ENCODE peak calls at places on chromosomes 1 and 21, in nine cellular contexts. H is SK-N-SH; Q is nucleus accumbens; M is NB4; O is spleen; P is ureter; N is WTC11; W is COR-L47; U is stimulated activated CD8-positive, alpha-beta memory T cell treated with anti-CD3 and anti-CD28 coated beads, Interleukin-12 subunit alpha, Interleukin-12 subunit beta, amount 100 ng/mL, for 4 hours. F is an unnamed sample.

GRCh38 chr1:206982216-206982615 is 12.0 kb upstream of the FCAMR start:
- DNase-seq in O (no peak), M (peak; percentile 59), P (peak; percentile 60), U (peak; percentile 33), W (peak; percentile 52), Q (peak; percentile 47), H (peak; percentile 58), N (peak; percentile 59), F (peak; percentile 11)

GRCh38 chr1:171784779-171785178 is 3.3 kb downstream of the METTL13 start:
- DNase-seq in Q (no peak), M (no peak), N (no peak), H (no peak), U (no peak), P (no peak), O (no peak), W (no peak), F (no peak)

GRCh38 chr1:112990271-112990670 is 34.3 kb upstream of the SLC16A1 start:
- DNase-seq in P (no peak), M (no peak), N (no peak), Q (no peak), O (no peak), U (no peak), W (no peak), H (no peak), F (no peak)

GRCh38 chr21:25999935-26000582 is 170.5 kb downstream of the APP start:
- DNase-seq in H (no peak), N (no peak), U (no peak), M (no peak), P (no peak), O (peak; percentile 84), W (no peak), Q (no peak), F (no peak)

GRCh38 chr1:224287714-224288113 is 42.3 kb downstream of the NVL start:
- DNase-seq in O (no peak), W (peak; percentile 10), Q (peak; percentile 43), H (no peak), M (no peak), P (no peak), N (no peak), U (no peak), F (no peak)

GRCh38 chr1:203229471-203230178 is at the start of gene CHIT1:
- DNase-seq in H (no peak), W (no peak), U (no peak), N (no peak), O (no peak), M (no peak), Q (no peak), P (no peak), F (no peak)

GRCh38 chr1:223670458-223671159 is 5.1 kb upstream of the CAPN8 start:
- DNase-seq in Q (no peak), H (peak; percentile 46), M (peak; percentile 56), U (no peak), N (peak; percentile 66), P (no peak), O (no peak), W (no peak), F (peak; percentile 9)

GRCh38 chr1:14138135-14138506 is 438.1 kb downstream of the PRDM2 start:
- DNase-seq in N (no peak), O (no peak), W (no peak), M (no peak), P (no peak), U (no peak), H (no peak), Q (no peak), F (no peak)

GRCh38 chr1:115506523-115507255 is 135.1 kb upstream of the VANGL1 start:
- DNase-seq in N (no peak), M (no peak), O (no peak), H (no peak), Q (no peak), P (no peak), U (no peak), W (no peak), F (no peak)

GRCh38 chr1:230031131-230031530 is 35.9 kb upstream of the GALNT2 start:
- DNase-seq in Q (no peak), P (no peak), O (no peak), H (no peak), W (no peak), M (peak; percentile 55), U (no peak), N (no peak), F (no peak)

GRCh38 chr1:23446644-23447310 is 22.2 kb upstream of the TCEA3 start:
- DNase-seq in U (no peak), P (no peak), M (no peak), O (no peak), N (no peak), Q (no peak), W (peak; percentile 76), H (no peak), F (no peak)

GRCh38 chr1:155127672-155128468 is at the start of gene EFNA1:
- DNase-seq in W (peak; percentile 13), U (peak; percentile 34), O (peak; percentile 83), H (peak; percentile 84), P (peak; percentile 65), M (peak; percentile 47), Q (peak; percentile 89), N (peak; percentile 61), F (peak; percentile 32)

GRCh38 chr1:34684246-34684645 is 70.6 kb upstream of the GJB5 start:
- DNase-seq in O (no peak), P (peak; percentile 43), H (no peak), N (peak; percentile 24), Q (peak; percentile 15), W (peak; percentile 68), M (peak; percentile 21), U (no peak), F (no peak)

GRCh38 chr1:235366286-235366685 is 941 bp upstream of the TBCE start:
- DNase-seq in Q (no peak), P (no peak), O (no peak), M (peak; percentile 12), H (no peak), N (no peak), W (no peak), U (no peak), F (no peak)

GRCh38 chr1:108075055-108075454 is 110.1 kb upstream of the VAV3 start:
- DNase-seq in W (no peak), P (no peak), U (no peak), M (peak; percentile 69), Q (no peak), N (no peak), O (no peak), H (no peak), F (no peak)

GRCh38 chr1:232472485-232473041 is 157.4 kb downstream of the SIPA1L2 start:
- DNase-seq in N (no peak), O (no peak), U (no peak), M (no peak), P (no peak), Q (no peak), H (no peak), W (no peak), F (no peak)

GRCh38 chr1:14282583-14283186 is 315.8 kb upstream of the KAZN start:
- DNase-seq in U (no peak), P (no peak), W (no peak), H (no peak), Q (no peak), M (no peak), N (no peak), O (no peak), F (no peak)

GRCh38 chr1:233625087-233625486 is 11.2 kb downstream of the KCNK1 start:
- DNase-seq in N (no peak), W (no peak), M (no peak), P (no peak), Q (no peak), H (no peak), O (no peak), U (no peak), F (no peak)

GRCh38 chr1:7402548-7402850 is 368.6 kb upstream of the VAMP3 start:
- DNase-seq in W (no peak), H (no peak), Q (no peak), M (no peak), U (no peak), N (no peak), P (no peak), O (no peak), F (no peak)

GRCh38 chr1:102234753-102235359 is 238.1 kb upstream of the OLFM3 start:
- DNase-seq in U (no peak), O (no peak), M (no peak), N (no peak), P (no peak), W (no peak), Q (no peak), H (no peak), F (no peak)

GRCh38 chr1:119372493-119373086 is 4.0 kb downstream of the HAO2 start:
- DNase-seq in M (peak; percentile 23), Q (no peak), N (peak; percentile 69), U (no peak), P (peak; percentile 50), W (peak; percentile 55), H (no peak), O (no peak), F (no peak)

GRCh38 chr1:212467843-212468482 is 35.2 kb downstream of the NENF start:
- DNase-seq in H (no peak), P (no peak), U (no peak), O (peak; percentile 46), W (no peak), N (no peak), Q (no peak), M (no peak), F (no peak)

GRCh38 chr1:226047495-226047894 is 15.0 kb upstream of the H3-3A start:
- DNase-seq in Q (no peak), N (no peak), W (no peak), M (no peak), U (no peak), O (no peak), P (no peak), H (no peak), F (no peak)

GRCh38 chr1:213103377-213104306 is 52.6 kb downstream of the RPS6KC1 start:
- DNase-seq in U (no peak), M (no peak), P (no peak), N (no peak), H (no peak), O (no peak), W (no peak), Q (no peak), F (no peak)

GRCh38 chr1:241513378-241513777 is 6.2 kb downstream of the FH start:
- DNase-seq in N (no peak), P (no peak), M (no peak), U (no peak), H (peak; percentile 25), Q (no peak), W (no peak), O (no peak), F (no peak)

GRCh38 chr1:51924455-51924854 is 45.9 kb upstream of the NRDC start:
- DNase-seq in U (no peak), M (peak; percentile 13), W (no peak), O (no peak), P (no peak), N (no peak), Q (no peak), H (no peak), F (no peak)

GRCh38 chr1:39575191-39576015 is 1.2 kb downstream of the PABPC4 start:
- DNase-seq in H (peak; percentile 76), O (peak; percentile 90), P (peak; percentile 74), Q (peak; percentile 16), W (peak; percentile 9), M (peak; percentile 61), U (peak; percentile 47), N (no peak), F (peak; percentile 63)

GRCh38 chr1:222694927-222695326 is 17.4 kb downstream of the AIDA start:
- DNase-seq in N (no peak), O (no peak), Q (no peak), W (no peak), H (no peak), U (no peak), M (no peak), P (no peak), F (no peak)

GRCh38 chr1:113783254-113784103 is 24.2 kb upstream of the PHTF1 start:
- DNase-seq in U (no peak), P (peak; percentile 45), O (no peak), Q (no peak), W (no peak), M (peak; percentile 87), N (no peak), H (no peak), F (peak; percentile 24)

GRCh38 chr1:211517006-211517405 is 25.0 kb upstream of the RD3 start:
- DNase-seq in W (peak; percentile 40), Q (no peak), N (peak; percentile 36), O (no peak), P (peak; percentile 61), U (no peak), H (no peak), M (peak; percentile 55), F (no peak)

F was measured in gastrocnemius medialis.